ENCODE peak calls at places on chromosome 16, in nine cellular contexts. M is lung, S is cardiac fibroblast, X is HT1080, G is RKO, R is NCI-H1092 treated with DMSO at 0.1 percent for 48 hours, N is adrenal gland, T is sigmoid colon, J is endodermal cell. H is an unnamed sample.

GRCh38 chr16:2535644-2536021 is 2.2 kb upstream of the PDPK1 start:
- DNase-seq in M (peak), S (peak), X (peak), G (no peak), R (no peak), N (peak), T (peak), J (peak), H (no peak)

GRCh38 chr16:72434159-72434558 is 262.2 kb upstream of the PMFBP1 start:
- DNase-seq in M (no peak), S (peak), X (no peak), G (peak), R (no peak), N (no peak), T (no peak), J (no peak), H (no peak)

GRCh38 chr16:46857261-46857962 is 26.4 kb upstream of the C16orf87 start:
- DNase-seq in M (no peak), S (peak), X (peak), G (peak), R (peak), N (peak), T (no peak), J (no peak), H (no peak)

GRCh38 chr16:73248316-73248715 is 200.4 kb upstream of the ZFHX3 start:
- DNase-seq in M (no peak), S (no peak), X (no peak), G (no peak), R (no peak), N (no peak), T (no peak), J (no peak), H (no peak)

GRCh38 chr16:85445779-85446222 is 167.3 kb upstream of the GSE1 start:
- DNase-seq in M (no peak), S (no peak), X (no peak), G (no peak), R (peak), N (no peak), T (peak), J (no peak), H (no peak)

GRCh38 chr16:58801838-58802237 is 67.7 kb upstream of the GOT2 start:
- DNase-seq in M (no peak), S (no peak), X (no peak), G (no peak), R (no peak), N (no peak), T (no peak), J (no peak), H (no peak)

GRCh38 chr16:73066927-73067670 is 19.2 kb upstream of the ZFHX3 start:
- DNase-seq in M (no peak), S (peak), X (no peak), G (no peak), R (no peak), N (peak), T (peak), J (peak), H (no peak)

GRCh38 chr16:70438325-70438982 is 446 bp downstream of the ST3GAL2 start:
- DNase-seq in M (no peak), S (no peak), X (no peak), G (no peak), R (no peak), N (peak), T (no peak), J (peak), H (no peak)

GRCh38 chr16:11956558-11956957 is 8.5 kb upstream of the TNFRSF17 start:
- DNase-seq in M (no peak), S (no peak), X (no peak), G (no peak), R (no peak), N (no peak), T (peak), J (no peak), H (no peak)

GRCh38 chr16:425740-426114 is 278 bp downstream of the RAB11FIP3 start:
- DNase-seq in M (no peak), S (no peak), X (no peak), G (peak), R (no peak), N (no peak), T (no peak), J (no peak), H (no peak)

GRCh38 chr16:19094542-19095365 is 19.0 kb upstream of the ITPRIPL2 start:
- DNase-seq in M (no peak), S (no peak), X (peak), G (peak), R (no peak), N (no peak), T (no peak), J (peak), H (no peak)

GRCh38 chr16:84822990-84823389 is 3.2 kb downstream of the CRISPLD2 start:
- DNase-seq in M (no peak), S (no peak), X (no peak), G (no peak), R (no peak), N (no peak), T (no peak), J (no peak), H (no peak)

GRCh38 chr16:11079657-11080187 is 135.4 kb downstream of the CLEC16A start:
- DNase-seq in M (no peak), S (peak), X (peak), G (no peak), R (no peak), N (no peak), T (peak), J (no peak), H (no peak)

GRCh38 chr16:73956592-73957495 is 339.8 kb upstream of the PSMD7 start:
- DNase-seq in M (peak), S (peak), X (peak), G (peak), R (peak), N (peak), T (peak), J (peak), H (no peak)

GRCh38 chr16:83109736-83110135 is 483.0 kb downstream of the CDH13 start:
- DNase-seq in M (no peak), S (no peak), X (no peak), G (no peak), R (no peak), N (no peak), T (no peak), J (no peak), H (no peak)

GRCh38 chr16:59126486-59126885 is 392.4 kb upstream of the GOT2 start:
- DNase-seq in M (no peak), S (no peak), X (no peak), G (peak), R (no peak), N (no peak), T (no peak), J (no peak), H (no peak)

GRCh38 chr16:67191410-67191994 is 453 bp upstream of the E2F4 start:
- DNase-seq in M (no peak), S (no peak), X (no peak), G (no peak), R (no peak), N (no peak), T (no peak), J (no peak), H (no peak)

GRCh38 chr16:75341934-75342811 is 90.7 kb upstream of the BCAR1 start:
- DNase-seq in M (no peak), S (peak), X (peak), G (no peak), R (no peak), N (peak), T (no peak), J (no peak), H (no peak)

GRCh38 chr16:82192665-82193064 is 22.6 kb upstream of the MPHOSPH6 start:
- DNase-seq in M (no peak), S (peak), X (peak), G (peak), R (no peak), N (no peak), T (no peak), J (no peak), H (no peak)

GRCh38 chr16:9366048-9366969 is 274.9 kb downstream of the HAPSTR1 start:
- DNase-seq in M (no peak), S (no peak), X (no peak), G (no peak), R (no peak), N (no peak), T (no peak), J (no peak), H (no peak)

GRCh38 chr16:30382398-30383015 is at the start of gene SEPTIN1:
- DNase-seq in M (no peak), S (no peak), X (no peak), G (no peak), R (no peak), N (no peak), T (no peak), J (no peak), H (no peak)

GRCh38 chr16:63426275-63426870 is 1390.1 kb upstream of the CDH8 start:
- DNase-seq in M (no peak), S (peak), X (no peak), G (no peak), R (no peak), N (no peak), T (no peak), J (no peak), H (no peak)

GRCh38 chr16:67461600-67462278 is 19.2 kb downstream of the ATP6V0D1 start:
- DNase-seq in M (peak), S (no peak), X (no peak), G (no peak), R (no peak), N (no peak), T (no peak), J (no peak), H (no peak)

GRCh38 chr16:11871193-11871592 is 19.9 kb upstream of the RSL1D1 start:
- DNase-seq in M (peak), S (peak), X (peak), G (peak), R (no peak), N (no peak), T (no peak), J (peak), H (no peak)